ENCODE peak calls at places on chromosome 17, in nine cellular contexts. One of them, this sample, is unnamed.

GRCh38 chr17:44575408-44575807 is 18.1 kb downstream of the FZD2 start:
- DNase-seq in T-helper 9 cell: no peak
- DNase-seq in GDM1: no peak
- DNase-seq in AG09309: no peak
- DNase-seq in T-cell: no peak
- DNase-seq in Ammon's horn: no peak
- DNase-seq in WTC11: no peak
- DNase-seq in H4: no peak
- DNase-seq in stimulated activated naive CD4-positive, alpha-beta T cell treated with Interleukin-2 at 50 U/mL for 16 hours: no peak
- DNase-seq in this sample: no peak

GRCh38 chr17:4607261-4607731 is 23.0 kb downstream of the SMTNL2 start:
- DNase-seq in H4: no peak
- DNase-seq in WTC11: no peak
- DNase-seq in AG09309: no peak
- DNase-seq in T-helper 9 cell: no peak
- DNase-seq in stimulated activated naive CD4-positive, alpha-beta T cell treated with Interleukin-2 at 50 U/mL for 16 hours: no peak
- DNase-seq in GDM1: no peak
- DNase-seq in T-cell: no peak
- DNase-seq in Ammon's horn: no peak
- DNase-seq in this sample: no peak

GRCh38 chr17:57667461-57667923 is 77.6 kb downstream of the CCDC182 start:
- DNase-seq in T-cell: no peak
- DNase-seq in AG09309: no peak
- DNase-seq in stimulated activated naive CD4-positive, alpha-beta T cell treated with Interleukin-2 at 50 U/mL for 16 hours: no peak
- DNase-seq in WTC11: no peak
- DNase-seq in T-helper 9 cell: no peak
- DNase-seq in H4: no peak
- DNase-seq in Ammon's horn: no peak
- DNase-seq in GDM1: no peak
- DNase-seq in this sample: peak; percentile 8

GRCh38 chr17:8007836-8008235 is 5.4 kb downstream of the GUCY2D start:
- DNase-seq in Ammon's horn: no peak
- DNase-seq in stimulated activated naive CD4-positive, alpha-beta T cell treated with Interleukin-2 at 50 U/mL for 16 hours: no peak
- DNase-seq in WTC11: no peak
- DNase-seq in GDM1: no peak
- DNase-seq in AG09309: no peak
- DNase-seq in H4: no peak
- DNase-seq in T-cell: no peak
- DNase-seq in T-helper 9 cell: no peak
- DNase-seq in this sample: no peak

GRCh38 chr17:48149174-48150106 is 41.9 kb downstream of the SNX11 start:
- DNase-seq in Ammon's horn: no peak
- DNase-seq in T-helper 9 cell: no peak
- DNase-seq in AG09309: no peak
- DNase-seq in T-cell: no peak
- DNase-seq in GDM1: no peak
- DNase-seq in WTC11: peak; percentile 36
- DNase-seq in H4: peak; percentile 56
- DNase-seq in stimulated activated naive CD4-positive, alpha-beta T cell treated with Interleukin-2 at 50 U/mL for 16 hours: no peak
- DNase-seq in this sample: peak; percentile 85

GRCh38 chr17:901964-902363 is 77.6 kb downstream of the NXN start:
- DNase-seq in Ammon's horn: no peak
- DNase-seq in WTC11: no peak
- DNase-seq in AG09309: no peak
- DNase-seq in T-cell: no peak
- DNase-seq in stimulated activated naive CD4-positive, alpha-beta T cell treated with Interleukin-2 at 50 U/mL for 16 hours: no peak
- DNase-seq in H4: no peak
- DNase-seq in T-helper 9 cell: no peak
- DNase-seq in GDM1: no peak
- DNase-seq in this sample: no peak

GRCh38 chr17:49575524-49576120 is at the start of gene NXPH3:
- DNase-seq in GDM1: peak; percentile 51
- DNase-seq in stimulated activated naive CD4-positive, alpha-beta T cell treated with Interleukin-2 at 50 U/mL for 16 hours: peak; percentile 47
- DNase-seq in Ammon's horn: no peak
- DNase-seq in T-cell: peak; percentile 25
- DNase-seq in T-helper 9 cell: peak; percentile 58
- DNase-seq in WTC11: peak; percentile 87
- DNase-seq in H4: no peak
- DNase-seq in AG09309: no peak
- DNase-seq in this sample: peak; percentile 88

GRCh38 chr17:40097931-40098845 is 2.2 kb downstream of the NR1D1 start:
- DNase-seq in stimulated activated naive CD4-positive, alpha-beta T cell treated with Interleukin-2 at 50 U/mL for 16 hours: no peak
- DNase-seq in WTC11: no peak
- DNase-seq in T-helper 9 cell: no peak
- DNase-seq in H4: no peak
- DNase-seq in Ammon's horn: no peak
- DNase-seq in T-cell: no peak
- DNase-seq in GDM1: no peak
- DNase-seq in AG09309: no peak
- DNase-seq in this sample: no peak

GRCh38 chr17:63850401-63850800 is 7.9 kb upstream of the SMARCD2 start:
- DNase-seq in H4: no peak
- DNase-seq in stimulated activated naive CD4-positive, alpha-beta T cell treated with Interleukin-2 at 50 U/mL for 16 hours: no peak
- DNase-seq in T-helper 9 cell: no peak
- DNase-seq in AG09309: no peak
- DNase-seq in WTC11: no peak
- DNase-seq in Ammon's horn: no peak
- DNase-seq in GDM1: no peak
- DNase-seq in T-cell: no peak
- DNase-seq in this sample: no peak

GRCh38 chr17:75152523-75152922 is 1.8 kb downstream of the JPT1 start:
- DNase-seq in T-helper 9 cell: no peak
- DNase-seq in stimulated activated naive CD4-positive, alpha-beta T cell treated with Interleukin-2 at 50 U/mL for 16 hours: no peak
- DNase-seq in AG09309: no peak
- DNase-seq in H4: no peak
- DNase-seq in GDM1: no peak
- DNase-seq in WTC11: no peak
- DNase-seq in Ammon's horn: no peak
- DNase-seq in T-cell: no peak
- DNase-seq in this sample: no peak

GRCh38 chr17:29918922-29919856 is 10.8 kb downstream of the SSH2 start:
- DNase-seq in stimulated activated naive CD4-positive, alpha-beta T cell treated with Interleukin-2 at 50 U/mL for 16 hours: no peak
- DNase-seq in T-cell: no peak
- DNase-seq in T-helper 9 cell: no peak
- DNase-seq in WTC11: no peak
- DNase-seq in H4: no peak
- DNase-seq in AG09309: no peak
- DNase-seq in Ammon's horn: no peak
- DNase-seq in GDM1: no peak
- DNase-seq in this sample: no peak

GRCh38 chr17:46013127-46013501 is 14.1 kb downstream of the STH start:
- DNase-seq in Ammon's horn: no peak
- DNase-seq in T-helper 9 cell: no peak
- DNase-seq in H4: no peak
- DNase-seq in GDM1: no peak
- DNase-seq in T-cell: no peak
- DNase-seq in WTC11: no peak
- DNase-seq in AG09309: no peak
- DNase-seq in stimulated activated naive CD4-positive, alpha-beta T cell treated with Interleukin-2 at 50 U/mL for 16 hours: no peak
- DNase-seq in this sample: no peak

GRCh38 chr17:57908278-57908677 is 46.9 kb downstream of the CUEDC1 start:
- DNase-seq in AG09309: no peak
- DNase-seq in T-helper 9 cell: no peak
- DNase-seq in Ammon's horn: no peak
- DNase-seq in WTC11: no peak
- DNase-seq in GDM1: peak; percentile 54
- DNase-seq in T-cell: no peak
- DNase-seq in H4: no peak
- DNase-seq in stimulated activated naive CD4-positive, alpha-beta T cell treated with Interleukin-2 at 50 U/mL for 16 hours: no peak
- DNase-seq in this sample: no peak

GRCh38 chr17:72090108-72090507 is 30.7 kb upstream of the SOX9 start:
- DNase-seq in Ammon's horn: no peak
- DNase-seq in H4: no peak
- DNase-seq in WTC11: no peak
- DNase-seq in stimulated activated naive CD4-positive, alpha-beta T cell treated with Interleukin-2 at 50 U/mL for 16 hours: no peak
- DNase-seq in GDM1: no peak
- DNase-seq in AG09309: no peak
- DNase-seq in T-helper 9 cell: no peak
- DNase-seq in T-cell: no peak
- DNase-seq in this sample: no peak

GRCh38 chr17:33888455-33888854 is 366.6 kb upstream of the CCL2 start:
- DNase-seq in WTC11: no peak
- DNase-seq in Ammon's horn: no peak
- DNase-seq in H4: peak; percentile 22
- DNase-seq in stimulated activated naive CD4-positive, alpha-beta T cell treated with Interleukin-2 at 50 U/mL for 16 hours: no peak
- DNase-seq in T-cell: no peak
- DNase-seq in GDM1: no peak
- DNase-seq in T-helper 9 cell: no peak
- DNase-seq in AG09309: no peak
- DNase-seq in this sample: no peak

GRCh38 chr17:66087073-66087472 is 104.9 kb downstream of the CEP112 start:
- DNase-seq in stimulated activated naive CD4-positive, alpha-beta T cell treated with Interleukin-2 at 50 U/mL for 16 hours: no peak
- DNase-seq in H4: no peak
- DNase-seq in AG09309: peak; percentile 1
- DNase-seq in T-helper 9 cell: no peak
- DNase-seq in T-cell: no peak
- DNase-seq in WTC11: no peak
- DNase-seq in Ammon's horn: no peak
- DNase-seq in GDM1: no peak
- DNase-seq in this sample: no peak

GRCh38 chr17:36980281-36980761 is 31.6 kb downstream of the AATF start:
- DNase-seq in WTC11: no peak
- DNase-seq in AG09309: no peak
- DNase-seq in GDM1: no peak
- DNase-seq in T-helper 9 cell: no peak
- DNase-seq in T-cell: no peak
- DNase-seq in Ammon's horn: no peak
- DNase-seq in H4: peak; percentile 28
- DNase-seq in stimulated activated naive CD4-positive, alpha-beta T cell treated with Interleukin-2 at 50 U/mL for 16 hours: no peak
- DNase-seq in this sample: peak; percentile 15

GRCh38 chr17:4908301-4908700 is 5.4 kb upstream of the CHRNE start:
- DNase-seq in T-cell: no peak
- DNase-seq in WTC11: peak; percentile 50
- DNase-seq in GDM1: no peak
- DNase-seq in Ammon's horn: no peak
- DNase-seq in T-helper 9 cell: no peak
- DNase-seq in H4: no peak
- DNase-seq in stimulated activated naive CD4-positive, alpha-beta T cell treated with Interleukin-2 at 50 U/mL for 16 hours: no peak
- DNase-seq in AG09309: no peak
- DNase-seq in this sample: no peak

GRCh38 chr17:7982171-7982570 is 20.2 kb upstream of the GUCY2D start:
- DNase-seq in AG09309: no peak
- DNase-seq in Ammon's horn: peak; percentile 35
- DNase-seq in stimulated activated naive CD4-positive, alpha-beta T cell treated with Interleukin-2 at 50 U/mL for 16 hours: no peak
- DNase-seq in H4: no peak
- DNase-seq in T-helper 9 cell: no peak
- DNase-seq in T-cell: no peak
- DNase-seq in GDM1: no peak
- DNase-seq in WTC11: no peak
- DNase-seq in this sample: no peak

GRCh38 chr17:76383645-76384221 is 676 bp upstream of the SPHK1 start:
- DNase-seq in T-cell: peak; percentile 18
- DNase-seq in Ammon's horn: no peak
- DNase-seq in stimulated activated naive CD4-positive, alpha-beta T cell treated with Interleukin-2 at 50 U/mL for 16 hours: peak; percentile 59
- DNase-seq in WTC11: peak; percentile 59
- DNase-seq in GDM1: peak; percentile 28
- DNase-seq in AG09309: no peak
- DNase-seq in T-helper 9 cell: peak; percentile 14
- DNase-seq in H4: no peak
- DNase-seq in this sample: peak; percentile 66

GRCh38 chr17:46053911-46054534 is 55.0 kb downstream of the STH start:
- DNase-seq in stimulated activated naive CD4-positive, alpha-beta T cell treated with Interleukin-2 at 50 U/mL for 16 hours: no peak
- DNase-seq in T-cell: no peak
- DNase-seq in AG09309: no peak
- DNase-seq in GDM1: no peak
- DNase-seq in WTC11: no peak
- DNase-seq in T-helper 9 cell: no peak
- DNase-seq in H4: no peak
- DNase-seq in Ammon's horn: no peak
- DNase-seq in this sample: peak; percentile 38

GRCh38 chr17:7403043-7403901 is 625 bp downstream of the TMEM256 start:
- DNase-seq in T-cell: peak; percentile 25
- DNase-seq in stimulated activated naive CD4-positive, alpha-beta T cell treated with Interleukin-2 at 50 U/mL for 16 hours: peak; percentile 15
- DNase-seq in H4: no peak
- DNase-seq in AG09309: peak; percentile 8
- DNase-seq in T-helper 9 cell: peak; percentile 25
- DNase-seq in GDM1: no peak
- DNase-seq in WTC11: peak; percentile 72
- DNase-seq in Ammon's horn: no peak
- DNase-seq in this sample: peak; percentile 73

GRCh38 chr17:866568-867087 is 84.5 kb downstream of the MRM3 start:
- DNase-seq in T-helper 9 cell: no peak
- DNase-seq in H4: no peak
- DNase-seq in AG09309: no peak
- DNase-seq in stimulated activated naive CD4-positive, alpha-beta T cell treated with Interleukin-2 at 50 U/mL for 16 hours: no peak
- DNase-seq in Ammon's horn: no peak
- DNase-seq in T-cell: no peak
- DNase-seq in WTC11: no peak
- DNase-seq in GDM1: no peak
- DNase-seq in this sample: no peak

GRCh38 chr17:58318065-58318481 is 10.5 kb downstream of the TSPOAP1 start:
- DNase-seq in T-cell: no peak
- DNase-seq in Ammon's horn: no peak
- DNase-seq in GDM1: no peak
- DNase-seq in H4: no peak
- DNase-seq in WTC11: no peak
- DNase-seq in stimulated activated naive CD4-positive, alpha-beta T cell treated with Interleukin-2 at 50 U/mL for 16 hours: no peak
- DNase-seq in T-helper 9 cell: peak; percentile 0
- DNase-seq in AG09309: no peak
- DNase-seq in this sample: peak; percentile 12

This sample was measured in WERI-Rb-1.